ENCODE peak calls at places on chromosomes 16 and 17, in four cellular contexts. One of them, this sample, is unnamed.

GRCh38 chr16:31135535-31136286 is at the start of gene PRSS8:
- DNase-seq in fibroblast of mammary gland: no peak
- DNase-seq in H54: no peak
- DNase-seq in RCC 7860: no peak
- DNase-seq in this sample: no peak

GRCh38 chr17:37476431-37477130 is 13.1 kb upstream of the DUSP14 start:
- DNase-seq in fibroblast of mammary gland: peak; percentile 82
- DNase-seq in H54: no peak
- DNase-seq in RCC 7860: no peak
- DNase-seq in this sample: no peak

GRCh38 chr17:58120195-58120822 is 27.9 kb upstream of the OR4D1 start:
- DNase-seq in fibroblast of mammary gland: peak; percentile 61
- DNase-seq in H54: peak; percentile 24
- DNase-seq in RCC 7860: no peak
- DNase-seq in this sample: no peak

GRCh38 chr16:352547-353403 is at the start of gene AXIN1:
- DNase-seq in fibroblast of mammary gland: peak; percentile 81
- DNase-seq in H54: peak; percentile 87
- DNase-seq in RCC 7860: peak; percentile 94
- DNase-seq in this sample: peak; percentile 89

GRCh38 chr17:61227866-61228265 is 171.8 kb upstream of the TBX2 start:
- DNase-seq in fibroblast of mammary gland: no peak
- DNase-seq in H54: no peak
- DNase-seq in RCC 7860: no peak
- DNase-seq in this sample: no peak

GRCh38 chr16:10558746-10559641 is 21.4 kb downstream of the EMP2 start:
- DNase-seq in fibroblast of mammary gland: peak; percentile 82
- DNase-seq in H54: peak; percentile 88
- DNase-seq in RCC 7860: peak; percentile 81
- DNase-seq in this sample: no peak

GRCh38 chr16:79431923-79432322 is 168.6 kb downstream of the MAF start:
- DNase-seq in fibroblast of mammary gland: no peak
- DNase-seq in H54: no peak
- DNase-seq in RCC 7860: no peak
- DNase-seq in this sample: no peak

GRCh38 chr16:65376601-65377000 is 254.7 kb upstream of the CDH11 start:
- DNase-seq in fibroblast of mammary gland: peak; percentile 28
- DNase-seq in H54: no peak
- DNase-seq in RCC 7860: no peak
- DNase-seq in this sample: no peak

GRCh38 chr17:69170377-69170776 is 28.7 kb upstream of the ABCA6 start:
- DNase-seq in fibroblast of mammary gland: peak; percentile 3
- DNase-seq in H54: no peak
- DNase-seq in RCC 7860: no peak
- DNase-seq in this sample: no peak

GRCh38 chr16:47142469-47143328 is 1.0 kb downstream of the NETO2 start:
- DNase-seq in fibroblast of mammary gland: peak; percentile 59
- DNase-seq in H54: peak; percentile 40
- DNase-seq in RCC 7860: no peak
- DNase-seq in this sample: no peak

GRCh38 chr17:28541439-28541838 is 11.0 kb downstream of the UNC119 start:
- DNase-seq in fibroblast of mammary gland: no peak
- DNase-seq in H54: no peak
- DNase-seq in RCC 7860: no peak
- DNase-seq in this sample: no peak

GRCh38 chr17:47620503-47621245 is 29.0 kb upstream of the KPNB1 start:
- DNase-seq in fibroblast of mammary gland: no peak
- DNase-seq in H54: no peak
- DNase-seq in RCC 7860: no peak
- DNase-seq in this sample: peak; percentile 51

GRCh38 chr17:51056813-51057510 is 63.7 kb downstream of the SPAG9 start:
- DNase-seq in fibroblast of mammary gland: peak; percentile 87
- DNase-seq in H54: peak; percentile 9
- DNase-seq in RCC 7860: peak; percentile 70
- DNase-seq in this sample: peak; percentile 29

GRCh38 chr17:16351831-16352230 is 1.4 kb downstream of the CENPV start:
- DNase-seq in fibroblast of mammary gland: peak; percentile 52
- DNase-seq in H54: no peak
- DNase-seq in RCC 7860: no peak
- DNase-seq in this sample: no peak

GRCh38 chr16:79114759-79115158 is 485.8 kb downstream of the MAF start:
- DNase-seq in fibroblast of mammary gland: no peak
- DNase-seq in H54: no peak
- DNase-seq in RCC 7860: no peak
- DNase-seq in this sample: no peak

GRCh38 chr16:53433930-53434435 is 288 bp upstream of the RBL2 start:
- DNase-seq in fibroblast of mammary gland: peak; percentile 75
- DNase-seq in H54: no peak
- DNase-seq in RCC 7860: no peak
- DNase-seq in this sample: peak; percentile 36

This sample was measured in NCI-H748 treated with DMSO at 0.1 percent for 48 hours.